ENCODE peak calls at places on chromosomes 6 and 20, in five cellular contexts. One of them, this sample, is unnamed.

GRCh38 chr20:61728786-61729365 is 336.8 kb downstream of the TAF4 start:
- DNase-seq in fibroblast of lung: no peak
- DNase-seq in cardiac muscle cell: no peak
- DNase-seq in pancreas: no peak
- DNase-seq in endothelial cell: no peak
- DNase-seq in this sample: no peak

GRCh38 chr6:125220712-125221111 is 67.1 kb downstream of the TPD52L1 start:
- DNase-seq in fibroblast of lung: peak
- DNase-seq in cardiac muscle cell: no peak
- DNase-seq in pancreas: no peak
- DNase-seq in endothelial cell: peak
- DNase-seq in this sample: no peak

GRCh38 chr6:73262701-73263569 is at the start of gene KHDC1:
- DNase-seq in fibroblast of lung: peak
- DNase-seq in cardiac muscle cell: peak
- DNase-seq in pancreas: peak
- DNase-seq in endothelial cell: peak
- DNase-seq in this sample: peak

GRCh38 chr6:47343631-47344421 is 34.1 kb upstream of the TNFRSF21 start:
- DNase-seq in fibroblast of lung: no peak
- DNase-seq in cardiac muscle cell: peak
- DNase-seq in pancreas: no peak
- DNase-seq in endothelial cell: no peak
- DNase-seq in this sample: no peak

GRCh38 chr6:16334671-16335070 is 96.3 kb downstream of the GMPR start:
- DNase-seq in fibroblast of lung: peak
- DNase-seq in cardiac muscle cell: no peak
- DNase-seq in pancreas: no peak
- DNase-seq in endothelial cell: no peak
- DNase-seq in this sample: no peak

GRCh38 chr20:59082981-59083380 is 40.4 kb upstream of the PRELID3B start:
- DNase-seq in fibroblast of lung: peak
- DNase-seq in cardiac muscle cell: no peak
- DNase-seq in pancreas: no peak
- DNase-seq in endothelial cell: no peak
- DNase-seq in this sample: no peak

GRCh38 chr6:15427360-15428070 is 181.6 kb downstream of the JARID2 start:
- DNase-seq in fibroblast of lung: no peak
- DNase-seq in cardiac muscle cell: no peak
- DNase-seq in pancreas: no peak
- DNase-seq in endothelial cell: peak
- DNase-seq in this sample: peak

GRCh38 chr6:75855047-75855446 is 106.0 kb downstream of the MYO6 start:
- DNase-seq in fibroblast of lung: peak
- DNase-seq in cardiac muscle cell: peak
- DNase-seq in pancreas: no peak
- DNase-seq in endothelial cell: peak
- DNase-seq in this sample: peak

GRCh38 chr20:25460591-25461280 is 53.3 kb downstream of the GINS1 start:
- DNase-seq in fibroblast of lung: no peak
- DNase-seq in cardiac muscle cell: no peak
- DNase-seq in pancreas: peak
- DNase-seq in endothelial cell: no peak
- DNase-seq in this sample: no peak

GRCh38 chr6:73341335-73341734 is 12.7 kb downstream of the DPPA5 start:
- DNase-seq in fibroblast of lung: no peak
- DNase-seq in cardiac muscle cell: no peak
- DNase-seq in pancreas: no peak
- DNase-seq in endothelial cell: no peak
- DNase-seq in this sample: no peak

GRCh38 chr6:113969888-113970807 is 800 bp downstream of the HDAC2 start:
- DNase-seq in fibroblast of lung: peak
- DNase-seq in cardiac muscle cell: peak
- DNase-seq in pancreas: peak
- DNase-seq in endothelial cell: peak
- DNase-seq in this sample: peak

GRCh38 chr20:5797843-5798462 is 47.8 kb downstream of the SHLD1 start:
- DNase-seq in fibroblast of lung: no peak
- DNase-seq in cardiac muscle cell: no peak
- DNase-seq in pancreas: no peak
- DNase-seq in endothelial cell: no peak
- DNase-seq in this sample: no peak

GRCh38 chr6:47724300-47724699 is 25.9 kb downstream of the ADGRF4 start:
- DNase-seq in fibroblast of lung: no peak
- DNase-seq in cardiac muscle cell: no peak
- DNase-seq in pancreas: no peak
- DNase-seq in endothelial cell: no peak
- DNase-seq in this sample: no peak

GRCh38 chr20:40331699-40332098 is 357.3 kb downstream of the MAFB start:
- DNase-seq in fibroblast of lung: no peak
- DNase-seq in cardiac muscle cell: no peak
- DNase-seq in pancreas: no peak
- DNase-seq in endothelial cell: no peak
- DNase-seq in this sample: no peak

GRCh38 chr6:141610741-141611140 is 522.0 kb upstream of the GJE1 start:
- DNase-seq in fibroblast of lung: peak
- DNase-seq in cardiac muscle cell: peak
- DNase-seq in pancreas: no peak
- DNase-seq in endothelial cell: no peak
- DNase-seq in this sample: no peak

GRCh38 chr6:27157461-27158315 is 89.8 kb upstream of the PRSS16 start:
- DNase-seq in fibroblast of lung: peak
- DNase-seq in cardiac muscle cell: peak
- DNase-seq in pancreas: peak
- DNase-seq in endothelial cell: peak
- DNase-seq in this sample: peak

GRCh38 chr6:154446984-154447383 is 63.5 kb downstream of the CNKSR3 start:
- DNase-seq in fibroblast of lung: no peak
- DNase-seq in cardiac muscle cell: no peak
- DNase-seq in pancreas: no peak
- DNase-seq in endothelial cell: no peak
- DNase-seq in this sample: no peak

GRCh38 chr20:8212286-8212685 is 80.2 kb downstream of the PLCB1 start:
- DNase-seq in fibroblast of lung: peak
- DNase-seq in cardiac muscle cell: no peak
- DNase-seq in pancreas: no peak
- DNase-seq in endothelial cell: no peak
- DNase-seq in this sample: no peak

GRCh38 chr6:25472314-25472713 is 179.7 kb upstream of the SCGN start:
- DNase-seq in fibroblast of lung: no peak
- DNase-seq in cardiac muscle cell: no peak
- DNase-seq in pancreas: no peak
- DNase-seq in endothelial cell: peak
- DNase-seq in this sample: no peak
- TF ChIP-seq CTCF in fibroblast of lung: peak
- TF ChIP-seq CTCF in cardiac muscle cell: peak
- TF ChIP-seq CTCF in pancreas: no peak
- TF ChIP-seq CTCF in endothelial cell: peak
- TF ChIP-seq CTCF in this sample: no peak

DNA sequence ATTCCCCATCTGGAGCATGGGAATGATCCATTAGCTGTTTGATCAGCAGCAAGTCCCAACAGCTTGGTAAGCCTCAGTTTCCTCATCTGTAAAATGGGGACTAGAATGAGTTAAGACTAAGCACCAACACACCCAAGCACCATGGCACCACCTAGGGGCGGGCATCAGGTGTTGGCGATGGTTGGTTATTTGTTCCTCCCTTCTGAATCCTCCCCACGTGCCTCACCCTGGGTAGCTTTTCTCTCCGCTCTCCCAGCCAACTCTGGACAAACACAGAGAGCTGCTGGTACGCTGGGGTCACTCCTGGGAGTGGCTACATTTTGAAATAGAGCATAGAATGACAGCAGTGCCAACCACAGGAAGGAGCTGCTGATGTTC is 13.3 kb upstream of the ITPR3 start:
- DNase-seq in fibroblast of lung: no peak
- DNase-seq in cardiac muscle cell: no peak
- DNase-seq in pancreas: peak
- DNase-seq in endothelial cell: no peak
- DNase-seq in this sample: no peak
- TF ChIP-seq CTCF in fibroblast of lung: no peak
- TF ChIP-seq CTCF in cardiac muscle cell: peak
- TF ChIP-seq CTCF in pancreas: no peak
- TF ChIP-seq CTCF in endothelial cell: no peak
- TF ChIP-seq CTCF in this sample: no peak

DNA sequence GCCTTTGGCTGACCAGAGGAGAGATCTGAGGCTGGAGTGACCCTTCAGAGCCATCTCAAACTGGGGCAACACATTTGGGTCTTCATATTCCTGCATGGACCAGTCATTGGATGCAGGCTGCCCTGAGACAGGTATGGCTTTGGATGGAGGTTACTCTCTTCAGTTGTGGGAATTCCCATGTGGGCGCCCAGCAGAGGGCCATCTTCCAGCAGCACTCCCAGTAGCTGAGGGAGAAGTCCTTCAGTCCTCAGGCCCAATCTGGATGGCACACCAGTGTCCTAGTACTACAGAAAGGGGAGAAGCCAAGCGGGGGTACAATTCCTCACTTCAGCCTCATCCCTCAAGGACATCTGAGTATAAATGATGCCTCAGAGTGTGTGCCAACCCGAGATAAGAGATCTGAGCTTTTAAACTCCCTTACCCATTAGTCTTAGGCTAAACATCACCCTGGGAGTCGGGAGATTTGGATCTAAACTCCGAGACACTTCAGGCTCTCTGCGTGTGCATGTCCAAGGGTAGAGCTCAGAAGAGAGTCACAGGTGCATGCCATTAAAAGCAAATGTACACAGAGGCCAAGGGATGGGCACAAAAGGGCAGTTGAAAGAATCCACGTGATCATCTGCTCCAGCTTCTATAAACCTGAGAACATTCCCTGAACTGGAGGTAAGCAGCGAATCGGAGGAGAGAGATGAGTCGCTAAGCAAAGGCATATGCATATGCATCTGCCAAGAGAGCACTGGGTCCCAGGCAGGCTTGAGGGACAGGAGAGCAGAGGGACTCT is 204.6 kb downstream of the CD83 start:
- DNase-seq in fibroblast of lung: no peak
- DNase-seq in cardiac muscle cell: no peak
- DNase-seq in pancreas: no peak
- DNase-seq in endothelial cell: no peak
- DNase-seq in this sample: no peak
- TF ChIP-seq CTCF in fibroblast of lung: peak
- TF ChIP-seq CTCF in cardiac muscle cell: no peak
- TF ChIP-seq CTCF in pancreas: no peak
- TF ChIP-seq CTCF in endothelial cell: no peak
- TF ChIP-seq CTCF in this sample: no peak

GRCh38 chr6:105363100-105363754 is 39.7 kb downstream of the PREP start:
- DNase-seq in fibroblast of lung: peak
- DNase-seq in cardiac muscle cell: peak
- DNase-seq in pancreas: no peak
- DNase-seq in endothelial cell: no peak
- DNase-seq in this sample: no peak
- TF ChIP-seq CTCF in fibroblast of lung: peak
- TF ChIP-seq CTCF in cardiac muscle cell: peak
- TF ChIP-seq CTCF in pancreas: no peak
- TF ChIP-seq CTCF in endothelial cell: no peak
- TF ChIP-seq CTCF in this sample: no peak

GRCh38 chr20:33685328-33686007 is 717 bp downstream of the E2F1 start:
- DNase-seq in fibroblast of lung: no peak
- DNase-seq in cardiac muscle cell: no peak
- DNase-seq in pancreas: peak
- DNase-seq in endothelial cell: no peak
- DNase-seq in this sample: no peak

GRCh38 chr20:33686984-33687366 is 790 bp upstream of the E2F1 start:
- DNase-seq in fibroblast of lung: no peak
- DNase-seq in cardiac muscle cell: no peak
- DNase-seq in pancreas: no peak
- DNase-seq in endothelial cell: no peak
- DNase-seq in this sample: no peak

GRCh38 chr20:33684533-33685327 is 1.5 kb downstream of the E2F1 start:
- DNase-seq in fibroblast of lung: no peak
- DNase-seq in cardiac muscle cell: peak
- DNase-seq in pancreas: no peak
- DNase-seq in endothelial cell: no peak
- DNase-seq in this sample: peak

GRCh38 chr20:33687370-33687915 is 1.3 kb upstream of the E2F1 start:
- DNase-seq in fibroblast of lung: peak
- DNase-seq in cardiac muscle cell: no peak
- DNase-seq in pancreas: no peak
- DNase-seq in endothelial cell: no peak
- DNase-seq in this sample: no peak

DNA sequence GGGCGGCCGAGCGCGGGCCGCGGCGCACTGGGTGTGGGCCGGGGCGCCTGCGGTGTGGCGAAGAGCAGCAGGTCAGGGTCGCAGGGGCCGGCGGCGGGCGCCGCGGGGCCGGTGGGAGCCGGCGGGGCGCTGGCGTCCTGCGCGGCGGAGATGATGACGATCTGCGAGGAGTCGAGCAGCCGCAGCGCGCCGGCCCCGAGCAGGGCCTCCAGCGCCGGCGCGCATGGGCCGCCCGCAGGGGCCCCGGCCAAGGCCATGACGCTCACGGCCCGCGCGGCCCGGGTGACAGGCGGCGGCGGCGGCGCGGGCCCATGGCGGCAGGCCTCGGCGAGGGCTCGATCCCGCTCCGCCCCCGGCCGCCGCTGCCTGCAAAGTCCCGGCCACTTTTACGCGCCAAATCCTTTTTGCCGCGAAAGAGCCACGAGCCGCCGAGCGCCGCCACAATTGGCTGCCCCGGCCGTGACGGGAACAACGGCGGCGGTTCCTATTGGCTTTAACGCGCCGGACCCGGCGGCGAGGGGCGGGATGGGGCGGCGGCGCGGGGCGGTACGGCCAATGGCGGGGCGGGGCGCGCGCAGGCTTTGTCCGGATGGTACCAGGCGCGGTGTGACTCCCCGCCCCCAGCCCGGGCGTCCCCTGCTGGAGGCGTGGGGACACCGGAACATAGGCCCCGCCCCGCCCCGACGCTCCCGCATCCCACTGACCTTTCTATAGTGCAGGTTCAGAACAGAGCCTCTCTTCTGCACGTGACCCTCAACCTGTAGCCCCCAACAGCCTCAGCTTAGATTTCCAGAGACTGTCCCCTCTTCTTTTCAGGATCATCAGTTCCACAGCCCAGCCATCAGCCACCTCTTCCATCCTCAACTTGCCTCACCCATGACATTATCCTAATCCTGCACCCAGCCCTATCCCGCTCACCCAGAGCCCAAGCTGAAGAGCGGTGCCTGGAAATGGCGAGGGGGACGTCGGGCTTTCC is at the start of gene E2F1:
- DNase-seq in fibroblast of lung: peak
- DNase-seq in cardiac muscle cell: peak
- DNase-seq in pancreas: peak
- DNase-seq in endothelial cell: peak
- DNase-seq in this sample: peak
- TF ChIP-seq CTCF in fibroblast of lung: peak
- TF ChIP-seq CTCF in cardiac muscle cell: peak
- TF ChIP-seq CTCF in pancreas: peak
- TF ChIP-seq CTCF in endothelial cell: peak
- TF ChIP-seq CTCF in this sample: no peak

GRCh38 chr6:2396292-2396691 is 150.9 kb upstream of the GMDS start:
- DNase-seq in fibroblast of lung: no peak
- DNase-seq in cardiac muscle cell: no peak
- DNase-seq in pancreas: no peak
- DNase-seq in endothelial cell: no peak
- DNase-seq in this sample: no peak
- TF ChIP-seq CTCF in fibroblast of lung: no peak
- TF ChIP-seq CTCF in cardiac muscle cell: no peak
- TF ChIP-seq CTCF in pancreas: no peak
- TF ChIP-seq CTCF in endothelial cell: no peak
- TF ChIP-seq CTCF in this sample: no peak